ENCODE peak calls at places on chromosome 13, in eight cellular contexts. B is PC-3; P is fibroblast of villous mesenchyme; U is CD8-positive, alpha-beta T cell; R is ascending aorta; Y is foreskin fibroblast; C is adrenal gland; G is mucosa of descending colon. J is an unnamed sample.

GRCh38 chr13:59635591-59635990 is 528.1 kb downstream of the DIAPH3 start:
- DNase-seq in B (no peak), P (no peak), U (no peak), R (no peak), Y (no peak), C (no peak), G (no peak), J (no peak)

GRCh38 chr13:96091164-96091931 is 1.4 kb downstream of the HS6ST3 start:
- DNase-seq in B (no peak), P (no peak), U (no peak), R (no peak), Y (peak; percentile 28), C (peak; percentile 40), G (peak; percentile 24), J (no peak)

GRCh38 chr13:49315756-49316481 is 68.2 kb downstream of the CDADC1 start:
- DNase-seq in B (no peak), P (no peak), U (no peak), R (no peak), Y (no peak), C (no peak), G (no peak), J (no peak)

GRCh38 chr13:23966691-23967615 is 69.7 kb upstream of the C1QTNF9B start:
- DNase-seq in B (peak; percentile 37), P (peak; percentile 67), U (no peak), R (no peak), Y (no peak), C (no peak), G (no peak), J (peak; percentile 20)

GRCh38 chr13:113034451-113035208 is 65.6 kb downstream of the MCF2L start:
- DNase-seq in B (peak; percentile 66), P (peak; percentile 61), U (no peak), R (no peak), Y (peak; percentile 84), C (peak; percentile 71), G (peak; percentile 51), J (peak; percentile 70)

GRCh38 chr13:25069911-25070310 is 26.0 kb upstream of the PABPC3 start:
- DNase-seq in B (no peak), P (no peak), U (no peak), R (no peak), Y (no peak), C (no peak), G (no peak), J (no peak)

GRCh38 chr13:26561636-26562537 is 4.4 kb downstream of the WASF3 start:
- DNase-seq in B (no peak), P (peak; percentile 56), U (no peak), R (no peak), Y (peak; percentile 66), C (no peak), G (no peak), J (peak; percentile 68)

GRCh38 chr13:32443111-32443510 is 15.2 kb upstream of the N4BP2L1 start:
- DNase-seq in B (peak; percentile 39), P (peak; percentile 49), U (peak; percentile 14), R (no peak), Y (peak; percentile 44), C (no peak), G (peak; percentile 34), J (peak; percentile 17)

GRCh38 chr13:72185756-72186155 is 318.8 kb upstream of the DACH1 start:
- DNase-seq in B (no peak), P (no peak), U (no peak), R (no peak), Y (no peak), C (no peak), G (no peak), J (no peak)

DNA sequence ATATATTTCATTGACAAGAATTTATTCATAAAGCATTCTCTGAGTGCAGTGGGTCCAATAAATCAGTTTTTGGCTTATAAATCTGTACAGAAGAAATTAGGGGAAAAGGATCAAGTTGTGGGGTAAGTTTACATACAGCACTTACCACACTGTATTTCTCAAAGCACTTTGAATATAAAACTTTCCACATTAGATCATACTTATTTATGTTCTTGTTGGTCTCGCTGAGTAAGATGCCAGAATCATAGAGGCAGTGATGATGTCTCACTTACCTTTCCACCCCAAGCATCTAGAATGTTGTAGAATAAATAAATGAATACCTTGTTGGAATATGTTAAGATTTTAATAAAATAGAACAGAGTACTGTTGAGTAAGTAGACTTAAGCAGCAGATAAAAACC is 279.1 kb downstream of the PCDH20 start:
- DNase-seq in B (no peak), P (no peak), U (no peak), R (no peak), Y (no peak), C (no peak), G (no peak), J (no peak)
- TF ChIP-seq CTCF in B (no peak), P (no peak), U (no peak), R (no peak), Y (no peak), C (no peak), G (no peak), J (no peak)

GRCh38 chr13:94660695-94661324 is 51.5 kb downstream of the SOX21 start:
- DNase-seq in B (peak; percentile 51), P (peak; percentile 39), U (no peak), R (no peak), Y (peak; percentile 63), C (no peak), G (no peak), J (peak; percentile 33)
- H3K4me3 ChIP-seq in B (no peak overlapping the region), P (no peak overlapping the region), U (no peak overlapping the region), R (no peak overlapping the region), Y (no peak overlapping the region), C (no peak overlapping the region), G (no peak overlapping the region), J (no peak overlapping the region)

GRCh38 chr13:107678075-107678689 is 537.2 kb downstream of the LIG4 start:
- DNase-seq in B (peak; percentile 43), P (peak; percentile 39), U (no peak), R (no peak), Y (no peak), C (no peak), G (no peak), J (no peak)
- TF ChIP-seq CTCF in B (peak; percentile 43), P (peak; percentile 52), U (no peak), R (no peak), Y (no peak), C (no peak), G (no peak), J (no peak)

DNA sequence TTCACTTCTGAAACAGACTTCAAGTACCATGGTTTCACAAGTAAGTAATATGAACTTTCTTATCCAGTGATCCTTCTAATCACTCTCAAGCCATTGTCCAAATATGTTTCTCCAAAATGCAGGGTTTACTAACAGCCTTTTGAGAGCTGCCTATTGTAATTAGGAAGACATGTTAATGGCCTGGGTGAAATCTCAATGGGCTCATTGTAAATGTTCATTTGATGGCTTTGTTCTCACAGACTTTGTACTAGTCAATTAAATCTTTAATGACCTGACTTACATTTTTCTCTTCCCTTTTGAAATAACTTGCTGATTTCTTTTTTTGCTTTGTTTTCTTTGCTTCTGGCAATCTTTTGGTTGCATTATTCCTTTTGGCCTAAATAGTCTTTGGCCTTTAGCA is 444.8 kb downstream of the LIG4 start:
- DNase-seq in B (no peak), P (peak; percentile 22), U (no peak), R (no peak), Y (no peak), C (no peak), G (no peak), J (no peak)
- H3K4me3 ChIP-seq in B (no peak overlapping the region), P (no peak overlapping the region), U (no peak overlapping the region), R (no peak overlapping the region), Y (no peak overlapping the region), C (no peak overlapping the region), G (no peak overlapping the region), J (no peak overlapping the region)

GRCh38 chr13:34420975-34421719 is 520.9 kb upstream of the NBEA start:
- DNase-seq in B (peak; percentile 7), P (no peak), U (no peak), R (no peak), Y (no peak), C (no peak), G (no peak), J (no peak)
- TF ChIP-seq CTCF in B (peak; percentile 41), P (peak; percentile 34), U (no peak), R (no peak), Y (no peak), C (peak; percentile 13), G (no peak), J (peak; percentile 34)

GRCh38 chr13:79811170-79811569 is 330.2 kb downstream of the NDFIP2 start:
- DNase-seq in B (no peak), P (no peak), U (no peak), R (no peak), Y (no peak), C (no peak), G (no peak), J (no peak)
- H3K4me3 ChIP-seq in B (no peak overlapping the region), P (no peak overlapping the region), U (no peak overlapping the region), R (no peak overlapping the region), Y (no peak overlapping the region), C (no peak overlapping the region), G (no peak overlapping the region), J (no peak overlapping the region)

J was measured in fibroblast of pulmonary artery.